ENCODE peak calls at places on chromosomes 5 and 9, in six cellular contexts. One of them, this sample, is unnamed.

GRCh38 chr5:124697912-124698690 is 48.3 kb downstream of the ZNF608 start:
- DNase-seq in trophoblast cell: no peak
- DNase-seq in H1: no peak
- DNase-seq in H9: no peak
- DNase-seq in mesenchymal stem cell: peak
- DNase-seq in neuronal stem cell: peak
- DNase-seq in this sample: peak

GRCh38 chr5:132679717-132680380 is 6.1 kb downstream of the IL4 start:
- DNase-seq in neuronal stem cell: no peak
- DNase-seq in H9: peak
- DNase-seq in trophoblast cell: peak
- DNase-seq in H1: no peak
- DNase-seq in mesenchymal stem cell: no peak
- DNase-seq in this sample: no peak

GRCh38 chr5:174222891-174223290 is 177.4 kb downstream of the NSG2 start:
- DNase-seq in trophoblast cell: no peak
- DNase-seq in neuronal stem cell: no peak
- DNase-seq in H9: peak
- DNase-seq in mesenchymal stem cell: no peak
- DNase-seq in H1: no peak
- DNase-seq in this sample: no peak

GRCh38 chr5:54738118-54738972 is 220.8 kb downstream of the SNX18 start:
- DNase-seq in H1: no peak
- DNase-seq in mesenchymal stem cell: peak
- DNase-seq in trophoblast cell: no peak
- DNase-seq in neuronal stem cell: no peak
- DNase-seq in H9: no peak
- DNase-seq in this sample: peak

GRCh38 chr9:75087279-75087823 is 604 bp downstream of the NMRK1 start:
- DNase-seq in mesenchymal stem cell: peak
- DNase-seq in H1: no peak
- DNase-seq in neuronal stem cell: no peak
- DNase-seq in trophoblast cell: peak
- DNase-seq in H9: no peak
- DNase-seq in this sample: peak

GRCh38 chr5:81768960-81769452 is 18.1 kb upstream of the SSBP2 start:
- DNase-seq in H9: no peak
- DNase-seq in neuronal stem cell: no peak
- DNase-seq in mesenchymal stem cell: peak
- DNase-seq in trophoblast cell: peak
- DNase-seq in H1: no peak
- DNase-seq in this sample: peak

GRCh38 chr5:138725153-138725884 is 27.9 kb upstream of the CTNNA1 start:
- DNase-seq in H9: peak
- DNase-seq in mesenchymal stem cell: peak
- DNase-seq in neuronal stem cell: peak
- DNase-seq in trophoblast cell: peak
- DNase-seq in H1: peak
- DNase-seq in this sample: peak

GRCh38 chr5:124194282-124194681 is 552.2 kb downstream of the ZNF608 start:
- DNase-seq in mesenchymal stem cell: no peak
- DNase-seq in H9: no peak
- DNase-seq in neuronal stem cell: no peak
- DNase-seq in trophoblast cell: no peak
- DNase-seq in H1: no peak
- DNase-seq in this sample: no peak

GRCh38 chr5:1477341-1477740 is 32.1 kb upstream of the SLC6A3 start:
- DNase-seq in H1: no peak
- DNase-seq in neuronal stem cell: no peak
- DNase-seq in trophoblast cell: no peak
- DNase-seq in H9: no peak
- DNase-seq in mesenchymal stem cell: no peak
- DNase-seq in this sample: peak

GRCh38 chr5:39721394-39721793 is 296.6 kb upstream of the DAB2 start:
- DNase-seq in H1: no peak
- DNase-seq in neuronal stem cell: no peak
- DNase-seq in trophoblast cell: no peak
- DNase-seq in H9: no peak
- DNase-seq in mesenchymal stem cell: no peak
- DNase-seq in this sample: no peak

GRCh38 chr9:130975156-130975555 is 33.8 kb upstream of the LAMC3 start:
- DNase-seq in trophoblast cell: no peak
- DNase-seq in mesenchymal stem cell: no peak
- DNase-seq in neuronal stem cell: no peak
- DNase-seq in H1: no peak
- DNase-seq in H9: no peak
- DNase-seq in this sample: no peak

GRCh38 chr5:128825826-128826225 is 139.5 kb upstream of the SLC27A6 start:
- DNase-seq in neuronal stem cell: no peak
- DNase-seq in H1: no peak
- DNase-seq in H9: no peak
- DNase-seq in trophoblast cell: no peak
- DNase-seq in mesenchymal stem cell: no peak
- DNase-seq in this sample: peak

GRCh38 chr5:75047356-75047755 is 5.0 kb downstream of the GCNT4 start:
- DNase-seq in trophoblast cell: no peak
- DNase-seq in H9: no peak
- DNase-seq in mesenchymal stem cell: no peak
- DNase-seq in H1: no peak
- DNase-seq in neuronal stem cell: no peak
- DNase-seq in this sample: no peak

GRCh38 chr5:96763012-96763411 is 44.7 kb downstream of the ERAP1 start:
- DNase-seq in neuronal stem cell: no peak
- DNase-seq in H1: no peak
- DNase-seq in mesenchymal stem cell: peak
- DNase-seq in trophoblast cell: no peak
- DNase-seq in H9: no peak
- DNase-seq in this sample: no peak

GRCh38 chr9:97958812-97959511 is 21.0 kb upstream of the HEMGN start:
- DNase-seq in mesenchymal stem cell: peak
- DNase-seq in H9: no peak
- DNase-seq in neuronal stem cell: no peak
- DNase-seq in H1: no peak
- DNase-seq in trophoblast cell: no peak
- DNase-seq in this sample: peak

GRCh38 chr5:143143973-143144372 is 259.5 kb downstream of the NR3C1 start:
- DNase-seq in neuronal stem cell: no peak
- DNase-seq in trophoblast cell: no peak
- DNase-seq in H1: no peak
- DNase-seq in H9: no peak
- DNase-seq in mesenchymal stem cell: no peak
- DNase-seq in this sample: peak

GRCh38 chr5:33470544-33470943 is 29.8 kb downstream of the TARS1 start:
- DNase-seq in neuronal stem cell: peak
- DNase-seq in mesenchymal stem cell: peak
- DNase-seq in H9: no peak
- DNase-seq in trophoblast cell: peak
- DNase-seq in H1: no peak
- DNase-seq in this sample: peak

GRCh38 chr5:130759061-130759460 is 406.0 kb downstream of the HINT1 start:
- DNase-seq in neuronal stem cell: no peak
- DNase-seq in H1: no peak
- DNase-seq in trophoblast cell: no peak
- DNase-seq in H9: no peak
- DNase-seq in mesenchymal stem cell: no peak
- DNase-seq in this sample: no peak

GRCh38 chr9:137611623-137612609 is 6.4 kb downstream of the ARRDC1 start:
- DNase-seq in trophoblast cell: peak
- DNase-seq in H9: no peak
- DNase-seq in H1: no peak
- DNase-seq in mesenchymal stem cell: peak
- DNase-seq in neuronal stem cell: no peak
- DNase-seq in this sample: peak

GRCh38 chr5:139739612-139739974 is 56.0 kb upstream of the PSD2 start:
- DNase-seq in trophoblast cell: no peak
- DNase-seq in mesenchymal stem cell: no peak
- DNase-seq in H1: no peak
- DNase-seq in H9: no peak
- DNase-seq in neuronal stem cell: no peak
- DNase-seq in this sample: no peak
- H3K23ac ChIP-seq in trophoblast cell: no peak
- H3K23ac ChIP-seq in mesenchymal stem cell: no peak
- H3K23ac ChIP-seq in H1: no peak
- H3K23ac ChIP-seq in H9: no peak
- H3K23ac ChIP-seq in neuronal stem cell: no peak
- H3K23ac ChIP-seq in this sample: no peak

DNA sequence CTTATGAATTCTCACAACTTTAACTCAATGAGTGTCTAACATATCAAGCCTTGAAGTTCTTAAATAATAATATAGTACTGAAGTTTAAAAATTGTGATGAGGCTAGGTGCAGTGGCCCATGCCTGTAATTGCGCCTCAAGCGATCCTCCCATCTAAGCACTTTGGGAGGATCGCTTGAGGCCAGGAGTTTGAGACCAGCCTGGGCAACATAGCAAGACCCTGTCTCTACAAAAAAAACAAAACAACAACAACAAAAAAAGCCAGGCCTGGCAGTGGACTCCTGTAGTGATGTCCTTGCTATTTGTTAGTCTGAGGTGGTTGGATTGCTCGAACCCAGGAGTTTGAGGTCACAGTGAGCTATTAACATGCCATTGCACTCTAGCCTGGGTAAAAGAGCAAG is 98.4 kb downstream of the ADGRV1 start:
- DNase-seq in H1: no peak
- DNase-seq in trophoblast cell: no peak
- DNase-seq in neuronal stem cell: no peak
- DNase-seq in mesenchymal stem cell: no peak
- DNase-seq in H9: no peak
- DNase-seq in this sample: no peak
- H4K91ac ChIP-seq in H1: no peak
- H4K91ac ChIP-seq in trophoblast cell: no peak
- H4K91ac ChIP-seq in neuronal stem cell: no peak
- H4K91ac ChIP-seq in mesenchymal stem cell: no peak
- H4K91ac ChIP-seq in H9: no peak
- H4K91ac ChIP-seq in this sample: no peak

DNA sequence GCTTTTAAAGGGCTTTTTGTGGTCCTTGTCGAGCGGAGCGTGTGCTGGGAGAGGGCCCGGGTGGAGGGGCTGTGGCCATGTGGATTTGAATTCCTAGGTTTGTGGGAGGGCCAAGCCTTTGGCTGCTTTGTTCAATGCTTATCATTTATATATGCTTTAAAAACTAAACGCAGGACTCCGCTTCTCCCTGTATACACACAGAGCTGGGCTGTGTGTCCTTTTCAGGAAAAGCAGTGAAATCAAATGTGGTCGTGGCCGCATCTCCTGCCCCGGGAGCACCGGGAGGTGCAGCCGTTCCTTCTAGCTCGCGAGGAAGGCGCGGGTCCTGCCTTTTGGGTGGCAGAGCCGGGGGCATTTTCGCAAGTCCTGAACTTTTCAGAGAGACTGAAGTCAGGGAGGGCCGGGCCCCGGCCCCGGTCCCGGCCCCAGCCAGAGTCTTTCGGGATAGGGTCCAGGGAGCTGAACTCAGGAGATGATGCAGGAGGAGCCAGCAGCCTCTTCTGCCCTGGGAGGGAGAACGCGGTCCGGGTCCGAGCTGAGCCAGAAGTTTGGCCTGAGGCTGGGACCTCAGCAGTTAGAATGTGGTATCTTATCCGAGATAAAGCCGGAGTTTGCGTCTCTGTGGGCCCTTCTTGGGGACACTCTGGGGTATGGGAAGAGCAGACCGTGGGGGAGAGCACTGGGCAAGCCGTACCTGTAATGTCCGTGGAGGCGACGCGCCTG is 158.8 kb downstream of the C9orf152 start:
- DNase-seq in neuronal stem cell: no peak
- DNase-seq in mesenchymal stem cell: peak
- DNase-seq in H1: no peak
- DNase-seq in H9: peak
- DNase-seq in trophoblast cell: peak
- DNase-seq in this sample: no peak
- H3K23ac ChIP-seq in neuronal stem cell: no peak
- H3K23ac ChIP-seq in mesenchymal stem cell: peak
- H3K23ac ChIP-seq in H1: no peak
- H3K23ac ChIP-seq in H9: no peak
- H3K23ac ChIP-seq in trophoblast cell: no peak
- H3K23ac ChIP-seq in this sample: peak

GRCh38 chr9:30630459-30630858 is 1754.0 kb upstream of the ACO1 start:
- DNase-seq in neuronal stem cell: no peak
- DNase-seq in H1: no peak
- DNase-seq in H9: no peak
- DNase-seq in trophoblast cell: no peak
- DNase-seq in mesenchymal stem cell: no peak
- DNase-seq in this sample: no peak
- H4K91ac ChIP-seq in neuronal stem cell: no peak
- H4K91ac ChIP-seq in H1: no peak
- H4K91ac ChIP-seq in H9: no peak
- H4K91ac ChIP-seq in trophoblast cell: no peak
- H4K91ac ChIP-seq in mesenchymal stem cell: no peak
- H4K91ac ChIP-seq in this sample: no peak

This sample was measured in IMR-90.